ENCODE peak calls at places on chromosome 1, in five cellular contexts. I, D, L, F and W are unnamed samples.

GRCh38 chr1:1619917-1620361 is 4.6 kb downstream of the MIB2 start:
- DNase-seq in I (no peak), D (no peak), L (no peak), F (no peak), W (no peak)

GRCh38 chr1:160726114-160726497 is 12.9 kb upstream of the SLAMF7 start:
- DNase-seq in I (peak; percentile 78), D (no peak), L (no peak), F (peak; percentile 57), W (no peak)

GRCh38 chr1:181033799-181034391 is at the start of gene MR1:
- DNase-seq in I (peak; percentile 88), D (no peak), L (no peak), F (peak; percentile 90), W (no peak)

GRCh38 chr1:11654571-11655262 is at the start of gene FBXO44:
- DNase-seq in I (peak; percentile 67), D (no peak), L (peak; percentile 54), F (no peak), W (no peak)

GRCh38 chr1:18974005-18974404 is 17.5 kb upstream of the IFFO2 start:
- DNase-seq in I (no peak), D (no peak), L (no peak), F (no peak), W (no peak)

GRCh38 chr1:84379128-84379527 is 19.2 kb upstream of the DNASE2B start:
- DNase-seq in I (no peak), D (no peak), L (no peak), F (peak; percentile 64), W (no peak)

GRCh38 chr1:183604048-183604808 is 14.0 kb upstream of the NCF2 start:
- DNase-seq in I (no peak), D (no peak), L (no peak), F (peak; percentile 98), W (no peak)

GRCh38 chr1:202439308-202439707 is 90.8 kb downstream of the PPP1R12B start:
- DNase-seq in I (no peak), D (no peak), L (no peak), F (no peak), W (no peak)

GRCh38 chr1:185348296-185348695 is 31.3 kb upstream of the IVNS1ABP start:
- DNase-seq in I (no peak), D (no peak), L (no peak), F (no peak), W (no peak)

GRCh38 chr1:151720974-151721787 is at the start of gene RIIAD1:
- DNase-seq in I (no peak), D (no peak), L (peak; percentile 30), F (no peak), W (no peak)

GRCh38 chr1:173016409-173016808 is 34.3 kb downstream of the TNFSF18 start:
- DNase-seq in I (no peak), D (no peak), L (no peak), F (no peak), W (no peak)

GRCh38 chr1:51671527-51672325 is 54.8 kb downstream of the OSBPL9 start:
- DNase-seq in I (no peak), D (no peak), L (no peak), F (peak; percentile 82), W (no peak)

GRCh38 chr1:211194826-211195225 is 60.9 kb upstream of the KCNH1 start:
- DNase-seq in I (no peak), D (no peak), L (no peak), F (no peak), W (no peak)